ENCODE peak calls at places on chromosomes 12 and 14, in nine cellular contexts. Z is aorta, B is cardiac fibroblast, L is GF-D8, S is uterus, P is astrocyte, X is coronary artery, O is HFFc6, A is hepatocyte. W is an unnamed sample.

GRCh38 chr14:100306506-100307214 is 416 bp upstream of the SLC25A29 start:
- DNase-seq in Z (peak), B (peak), L (peak), S (peak), P (peak), X (peak), O (peak), A (peak), W (peak)

GRCh38 chr14:100434911-100435455 is 111.8 kb downstream of the SLC25A47 start:
- DNase-seq in Z (no peak), B (no peak), L (no peak), S (no peak), P (no peak), X (no peak), O (no peak), A (no peak), W (no peak)

GRCh38 chr14:22391908-22392307 is 197.1 kb downstream of the DAD1 start:
- DNase-seq in Z (no peak), B (peak), L (peak), S (peak), P (peak), X (no peak), O (peak), A (peak), W (peak)

GRCh38 chr12:108635201-108635996 is 1.7 kb upstream of the SELPLG start:
- DNase-seq in Z (peak), B (no peak), L (peak), S (no peak), P (no peak), X (no peak), O (no peak), A (no peak), W (no peak)

GRCh38 chr12:6039894-6040601 is 84.4 kb downstream of the VWF start:
- DNase-seq in Z (peak), B (peak), L (no peak), S (peak), P (peak), X (no peak), O (peak), A (peak), W (peak)

GRCh38 chr14:87255046-87255445 is 737.9 kb downstream of the GALC start:
- DNase-seq in Z (no peak), B (no peak), L (no peak), S (no peak), P (no peak), X (no peak), O (no peak), A (no peak), W (no peak)

GRCh38 chr12:39620664-39621658 is 1.4 kb upstream of the ABCD2 start:
- DNase-seq in Z (peak), B (no peak), L (no peak), S (no peak), P (no peak), X (no peak), O (no peak), A (no peak), W (no peak)

GRCh38 chr12:57456737-57457490 is 1.8 kb downstream of the INHBE start:
- DNase-seq in Z (no peak), B (no peak), L (no peak), S (no peak), P (no peak), X (no peak), O (no peak), A (no peak), W (no peak)

GRCh38 chr14:31395572-31396205 is 24.7 kb downstream of the HEATR5A start:
- DNase-seq in Z (no peak), B (no peak), L (no peak), S (no peak), P (no peak), X (no peak), O (no peak), A (no peak), W (no peak)

GRCh38 chr12:71007025-71007424 is 86.5 kb upstream of the PTPRR start:
- DNase-seq in Z (no peak), B (no peak), L (no peak), S (no peak), P (no peak), X (no peak), O (no peak), A (no peak), W (no peak)

GRCh38 chr14:60326274-60326673 is 77.3 kb downstream of the PPM1A start:
- DNase-seq in Z (no peak), B (no peak), L (no peak), S (no peak), P (no peak), X (no peak), O (no peak), A (no peak), W (no peak)

GRCh38 chr12:12611512-12612306 is at the start of gene CREBL2:
- DNase-seq in Z (peak), B (peak), L (peak), S (peak), P (peak), X (peak), O (peak), A (peak), W (peak)

GRCh38 chr12:49867580-49868341 is 24.9 kb upstream of the BCDIN3D start:
- DNase-seq in Z (no peak), B (peak), L (no peak), S (no peak), P (no peak), X (peak), O (no peak), A (peak), W (no peak)

GRCh38 chr12:67452119-67452805 is 183.1 kb downstream of the CAND1 start:
- DNase-seq in Z (no peak), B (no peak), L (no peak), S (no peak), P (no peak), X (no peak), O (no peak), A (no peak), W (no peak)

GRCh38 chr12:34346372-34347034 is 324.2 kb downstream of the ALG10 start:
- DNase-seq in Z (no peak), B (no peak), L (no peak), S (no peak), P (no peak), X (no peak), O (no peak), A (no peak), W (no peak)

GRCh38 chr14:63727736-63728728 is at the start of gene SGPP1:
- DNase-seq in Z (peak), B (peak), L (no peak), S (peak), P (peak), X (peak), O (peak), A (peak), W (peak)

GRCh38 chr14:87065366-87065765 is 927.6 kb downstream of the GALC start:
- DNase-seq in Z (no peak), B (no peak), L (no peak), S (no peak), P (no peak), X (no peak), O (no peak), A (no peak), W (no peak)

GRCh38 chr12:75294797-75295196 is 35.3 kb downstream of the CAPS2 start:
- DNase-seq in Z (no peak), B (no peak), L (no peak), S (no peak), P (no peak), X (no peak), O (no peak), A (no peak), W (no peak)

GRCh38 chr14:100899841-100900771 is 3.4 kb downstream of the RTL1 start:
- DNase-seq in Z (peak), B (no peak), L (peak), S (no peak), P (no peak), X (no peak), O (no peak), A (peak), W (no peak)

GRCh38 chr14:68984686-68985085 is 5.6 kb upstream of the ACTN1 start:
- DNase-seq in Z (no peak), B (no peak), L (no peak), S (no peak), P (no peak), X (no peak), O (no peak), A (no peak), W (no peak)